ENCODE peak calls at places on chromosomes 7 and 10, in six cellular contexts. Y is osteoblast, A is A549, B is astrocyte of the spinal cord, M is cardiac muscle cell, W is testis. Z is an unnamed sample.

GRCh38 chr7:136116186-136116585 is 139.0 kb upstream of the MTPN start:
- DNase-seq in A (no peak), W (no peak), B (no peak), Y (no peak), M (no peak), Z (no peak)

GRCh38 chr10:89369142-89370105 is 8.4 kb upstream of the IFIT1B start:
- DNase-seq in M (no peak), B (peak; percentile 68), Y (no peak), A (peak; percentile 20), W (no peak), Z (peak; percentile 79)

GRCh38 chr7:99504281-99504602 is 220 bp upstream of the ZKSCAN5 start:
- DNase-seq in Y (peak; percentile 99), M (peak; percentile 99), A (no peak), B (no peak), W (no peak), Z (no peak)

GRCh38 chr7:37832194-37832593 is 16.2 kb upstream of the NME8 start:
- DNase-seq in Y (no peak), M (no peak), A (peak; percentile 72), B (no peak), W (peak; percentile 95), Z (peak; percentile 9)

GRCh38 chr7:47940482-47941001 is 7.7 kb downstream of the PKD1L1 start:
- DNase-seq in B (peak; percentile 37), W (no peak), Y (peak; percentile 90), A (no peak), M (peak; percentile 36), Z (peak; percentile 80)

GRCh38 chr10:129950651-129951050 is 13.4 kb downstream of the EBF3 start:
- DNase-seq in W (no peak), Y (peak; percentile 69), B (no peak), A (no peak), M (no peak), Z (no peak)

GRCh38 chr7:133315332-133316040 is 62.6 kb downstream of the EXOC4 start:
- DNase-seq in A (no peak), B (peak; percentile 59), Y (peak; percentile 44), W (no peak), M (no peak), Z (peak; percentile 56)

GRCh38 chr10:22335204-22335956 is 9.9 kb upstream of the SPAG6 start:
- DNase-seq in M (peak; percentile 37), A (peak; percentile 46), Y (peak; percentile 98), W (peak; percentile 69), B (peak; percentile 48), Z (peak; percentile 42)

GRCh38 chr10:110646417-110647135 is 2.4 kb downstream of the RBM20 start:
- DNase-seq in B (no peak), M (no peak), A (no peak), W (no peak), Y (no peak), Z (no peak)

GRCh38 chr7:98212532-98213041 is 1.3 kb downstream of the BHLHA15 start:
- DNase-seq in W (no peak), B (no peak), Y (peak; percentile 70), A (no peak), M (no peak), Z (no peak)

GRCh38 chr10:132294561-132295320 is 13.0 kb downstream of the STK32C start:
- DNase-seq in A (no peak), Y (peak; percentile 91), B (no peak), W (no peak), M (peak; percentile 69), Z (no peak)

GRCh38 chr10:15474671-15475070 is 103.6 kb upstream of the FAM171A1 start:
- DNase-seq in W (no peak), Y (no peak), M (no peak), A (no peak), B (peak; percentile 53), Z (no peak)

GRCh38 chr10:15472431-15473400 is 101.6 kb upstream of the FAM171A1 start:
- DNase-seq in Y (peak; percentile 50), W (no peak), M (no peak), B (peak; percentile 98), A (no peak), Z (peak; percentile 98)

GRCh38 chr10:15469066-15469465 is 98.0 kb upstream of the FAM171A1 start:
- DNase-seq in W (no peak), Y (no peak), A (no peak), M (no peak), B (peak; percentile 55), Z (no peak)

GRCh38 chr10:15473401-15473777 is 102.3 kb upstream of the FAM171A1 start:
- DNase-seq in B (no peak), A (no peak), Y (no peak), M (no peak), W (no peak), Z (no peak)

GRCh38 chr10:15472008-15472407 is 100.9 kb upstream of the FAM171A1 start:
- DNase-seq in B (no peak), A (no peak), M (no peak), W (no peak), Y (peak; percentile 79), Z (peak; percentile 54)
- H3K4me3 ChIP-seq in B (no peak overlapping the region), A (no peak overlapping the region), M (no peak overlapping the region), W (no peak overlapping the region), Y (no peak overlapping the region), Z (no peak overlapping the region)

GRCh38 chr7:145175366-145175765 is 339.5 kb upstream of the TPK1 start:
- DNase-seq in A (no peak), B (no peak), M (no peak), W (no peak), Y (no peak), Z (no peak)

GRCh38 chr7:145168879-145169278 is 333.0 kb upstream of the TPK1 start:
- DNase-seq in Y (no peak), M (no peak), W (no peak), B (no peak), A (no peak), Z (no peak)

GRCh38 chr7:145168427-145168826 is 332.6 kb upstream of the TPK1 start:
- DNase-seq in A (no peak), B (no peak), Y (no peak), W (no peak), M (no peak), Z (no peak)

GRCh38 chr7:145169908-145170307 is 334.1 kb upstream of the TPK1 start:
- DNase-seq in M (peak; percentile 26), A (peak; percentile 1), B (no peak), Y (no peak), W (no peak), Z (peak; percentile 39)
- TF ChIP-seq CTCF in M (no peak), A (no peak), B (no peak), Y (no peak), W (no peak), Z (peak; percentile 31)

GRCh38 chr10:58275908-58276307 is 6.9 kb downstream of the CISD1 start:
- DNase-seq in W (no peak), Y (no peak), M (no peak), B (peak; percentile 77), A (no peak), Z (peak; percentile 78)
- H3K4me3 ChIP-seq in W (no peak overlapping the region), Y (no peak overlapping the region), M (no peak overlapping the region), B (no peak overlapping the region), A (no peak overlapping the region), Z (no peak overlapping the region)

DNA sequence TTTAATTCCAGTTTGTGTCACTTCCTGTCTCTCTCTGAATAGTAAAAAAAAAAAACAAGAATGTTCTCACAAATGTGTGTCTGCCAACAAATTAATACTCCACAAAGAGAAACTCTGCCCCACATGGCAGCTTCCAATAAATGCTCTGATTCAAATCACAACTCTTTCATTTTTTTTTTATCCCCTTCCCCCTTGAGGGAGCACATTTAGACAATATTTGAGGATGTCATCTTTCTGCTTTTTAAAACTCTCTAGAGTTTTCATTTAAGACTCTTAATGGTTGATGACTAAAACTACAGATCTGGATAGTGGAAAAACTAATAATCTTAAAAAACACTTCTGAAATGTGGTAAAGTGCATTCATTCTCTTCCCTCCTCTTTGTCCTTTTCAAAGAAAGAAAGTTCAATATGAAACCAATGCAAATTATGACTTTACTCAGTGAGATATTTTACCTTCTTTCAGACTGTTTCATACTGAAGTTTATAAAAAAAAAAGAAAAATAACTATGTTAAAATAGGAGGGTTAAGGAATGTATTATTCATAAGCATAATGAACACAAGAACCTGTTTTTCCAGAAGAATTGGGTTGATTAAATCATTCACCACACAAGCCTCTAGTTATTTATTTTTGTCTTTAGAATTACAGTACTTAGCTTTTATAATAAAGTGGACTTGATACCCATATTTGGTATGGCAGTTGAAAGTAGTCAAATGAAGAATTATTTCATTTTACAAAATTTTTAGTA is 42.4 kb downstream of the ARID5B start:
- DNase-seq in Y (peak; percentile 37), A (no peak), W (no peak), M (no peak), B (peak; percentile 73), Z (peak; percentile 89)
- TF ChIP-seq CTCF in Y (peak; percentile 29), A (no peak), W (no peak), M (peak; percentile 35), B (no peak), Z (peak; percentile 38)

GRCh38 chr7:151008511-151009323 is 15.6 kb downstream of the ATG9B start:
- DNase-seq in A (peak; percentile 50), M (no peak), B (no peak), Y (peak; percentile 94), W (peak; percentile 87), Z (peak; percentile 46)
- H3K4me3 ChIP-seq in A (no peak overlapping the region), M (no peak overlapping the region), B (no peak overlapping the region), Y (no peak overlapping the region), W (peak overlapping the region; percentile 29), Z (peak overlapping the region; percentile 28)

Z was measured in choroid plexus epithelial cell.